ENCODE peak calls at places on chromosomes 5 and 9, in four cellular contexts. I, R, H and B are unnamed samples.
A peak's percentile ranks its signal among the peaks of the same experiment; 100 is the strongest.

GRCh38 chr9:77751341-77752091 is 103.4 kb upstream of the GNA14 start:
- DNase-seq in I (peak; percentile 12), R (no peak), H (no peak), B (peak; percentile 56)

GRCh38 chr5:169978744-169979143 is 1.6 kb downstream of the INSYN2B start:
- DNase-seq in I (no peak), R (no peak), H (no peak), B (no peak)

GRCh38 chr9:113468716-113469448 is 5.4 kb downstream of the RGS3 start:
- DNase-seq in I (no peak), R (no peak), H (no peak), B (no peak)

GRCh38 chr9:89442981-89443817 is 54.7 kb downstream of the SEMA4D start:
- DNase-seq in I (no peak), R (no peak), H (no peak), B (no peak)

GRCh38 chr9:126985870-126986498 is 71.4 kb downstream of the RALGPS1 start:
- DNase-seq in I (peak; percentile 93), R (no peak), H (peak; percentile 57), B (no peak)

GRCh38 chr9:124696101-124696500 is 75.0 kb downstream of the NR6A1 start:
- DNase-seq in I (no peak), R (no peak), H (no peak), B (no peak)

GRCh38 chr5:167804512-167805220 is 486.8 kb upstream of the WWC1 start:
- DNase-seq in I (no peak), R (no peak), H (no peak), B (no peak)

GRCh38 chr5:10286552-10287227 is 21.0 kb downstream of the CMBL start:
- DNase-seq in I (no peak), R (no peak), H (no peak), B (no peak)

GRCh38 chr9:16864741-16865434 is 5.6 kb downstream of the BNC2 start:
- DNase-seq in I (no peak), R (no peak), H (no peak), B (no peak)

GRCh38 chr5:112160652-112161391 is 258.3 kb downstream of the EPB41L4A start:
- DNase-seq in I (peak; percentile 76), R (peak; percentile 95), H (peak; percentile 87), B (peak; percentile 40)

GRCh38 chr9:117073539-117074336 is 341.1 kb downstream of the ASTN2 start:
- DNase-seq in I (no peak), R (no peak), H (no peak), B (no peak)

GRCh38 chr9:18595597-18595996 is 121.6 kb downstream of the ADAMTSL1 start:
- DNase-seq in I (no peak), R (no peak), H (peak; percentile 22), B (no peak)

GRCh38 chr5:171310816-171311697 is 2.0 kb downstream of the TLX3 start:
- DNase-seq in I (no peak), R (no peak), H (no peak), B (no peak)

GRCh38 chr9:126298319-126298801 is 28.3 kb upstream of the MVB12B start:
- DNase-seq in I (no peak), R (no peak), H (no peak), B (no peak)

GRCh38 chr9:75033789-75034473 is 5.8 kb upstream of the CARNMT1 start:
- DNase-seq in I (no peak), R (no peak), H (no peak), B (no peak)

GRCh38 chr5:177482359-177482795 is 8.9 kb upstream of the DBN1 start:
- DNase-seq in I (no peak), R (no peak), H (no peak), B (no peak)

GRCh38 chr9:3946840-3947239 is 353.0 kb downstream of the GLIS3 start:
- DNase-seq in I (no peak), R (no peak), H (no peak), B (no peak)

GRCh38 chr5:53478411-53479044 is 1.9 kb upstream of the FST start:
- DNase-seq in I (peak; percentile 60), R (no peak), H (no peak), B (no peak)

GRCh38 chr9:107628444-107628843 is 138.9 kb upstream of the KLF4 start:
- DNase-seq in I (no peak), R (no peak), H (no peak), B (no peak)

GRCh38 chr5:57586649-57587048 is 104.0 kb upstream of the ACTBL2 start:
- DNase-seq in I (no peak), R (no peak), H (no peak), B (no peak)

DNA sequence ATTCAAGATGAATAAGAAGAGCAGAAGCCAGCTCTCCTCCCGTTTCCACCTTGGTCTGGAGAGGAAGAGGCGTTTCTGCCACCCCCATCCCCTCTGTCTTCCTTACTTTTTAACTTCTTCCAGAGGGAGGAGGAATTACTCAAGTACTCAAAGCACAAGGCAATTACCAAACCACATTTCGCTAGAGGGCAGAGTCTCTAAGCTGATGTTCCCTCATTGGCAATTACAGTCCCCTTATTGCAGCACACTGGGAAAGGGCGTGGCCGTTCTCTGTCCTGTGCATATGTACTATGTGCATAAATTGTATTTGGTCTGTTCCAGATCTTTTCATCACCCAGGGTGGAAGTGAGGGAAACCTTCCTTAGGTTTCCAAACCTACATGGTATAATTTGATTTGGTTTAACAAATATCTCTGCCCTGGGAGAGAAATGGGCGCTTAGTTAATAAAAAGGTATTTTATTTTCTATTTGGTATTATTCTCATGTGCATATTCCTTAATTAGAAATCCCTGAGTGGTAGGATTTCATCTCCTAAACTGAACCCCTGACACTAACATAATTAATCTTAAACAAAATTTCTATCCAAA is 29.8 kb upstream of the ALDOB start:
- DNase-seq in I (peak; percentile 83), R (no peak), H (peak; percentile 48), B (no peak)
- TF ChIP-seq CTCF in I (peak; percentile 64), R (no peak), H (peak; percentile 48), B (peak; percentile 55)

GRCh38 chr9:79221084-79221483 is 350.7 kb upstream of the TLE4 start:
- DNase-seq in I (no peak), R (no peak), H (no peak), B (peak; percentile 73)
- H3K4me3 ChIP-seq in I (no peak overlapping the region), R (no peak overlapping the region), H (no peak overlapping the region), B (no peak overlapping the region)

DNA sequence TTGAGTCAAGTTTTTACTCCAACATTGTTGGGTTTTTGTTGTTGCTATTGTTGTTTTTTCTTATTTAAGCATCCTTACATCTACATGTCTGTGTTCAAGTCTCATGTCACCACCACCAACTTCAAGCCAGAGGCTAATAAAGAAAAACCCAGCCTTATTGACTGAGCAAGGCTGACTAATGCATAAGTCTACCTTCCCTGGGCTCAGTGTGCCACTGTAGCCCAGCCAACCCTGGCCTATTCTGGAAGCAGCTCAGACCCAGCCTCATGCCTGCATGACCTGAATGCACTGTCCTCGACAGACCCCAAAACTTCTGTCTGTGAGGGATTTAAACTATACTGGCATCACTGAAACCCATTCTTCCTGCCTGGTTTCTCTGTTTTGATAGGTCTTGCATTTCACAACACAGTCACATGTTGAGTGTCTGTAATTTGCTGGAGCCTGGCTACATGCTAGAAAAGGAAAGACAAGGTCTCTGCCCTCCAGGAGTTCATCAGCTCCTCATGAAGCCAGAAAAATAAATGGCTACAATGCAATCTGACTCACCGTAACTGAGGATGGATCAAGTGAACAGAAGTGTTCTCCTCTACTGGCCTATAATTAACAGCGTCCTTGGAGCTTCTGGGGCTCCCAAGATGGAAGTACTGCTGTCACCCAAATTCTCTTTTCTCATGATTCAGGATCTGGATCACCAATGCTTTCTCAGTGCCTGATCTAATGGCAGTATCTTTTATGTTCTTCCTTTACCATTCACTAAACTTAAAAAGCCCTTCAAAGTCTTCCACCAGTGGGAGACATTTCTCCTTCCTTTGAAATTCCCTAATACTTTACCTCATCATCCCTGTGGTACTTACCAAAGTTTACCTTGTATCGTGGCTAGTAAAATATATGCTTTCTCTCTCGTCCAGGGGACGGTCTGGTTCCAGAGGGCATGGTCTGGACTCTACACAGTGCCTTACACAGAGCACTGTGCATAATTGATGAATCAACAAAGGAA is 103.9 kb upstream of the IFNE start:
- DNase-seq in I (no peak), R (no peak), H (no peak), B (no peak)
- TF ChIP-seq CTCF in I (no peak), R (no peak), H (no peak), B (peak; percentile 11)

DNA sequence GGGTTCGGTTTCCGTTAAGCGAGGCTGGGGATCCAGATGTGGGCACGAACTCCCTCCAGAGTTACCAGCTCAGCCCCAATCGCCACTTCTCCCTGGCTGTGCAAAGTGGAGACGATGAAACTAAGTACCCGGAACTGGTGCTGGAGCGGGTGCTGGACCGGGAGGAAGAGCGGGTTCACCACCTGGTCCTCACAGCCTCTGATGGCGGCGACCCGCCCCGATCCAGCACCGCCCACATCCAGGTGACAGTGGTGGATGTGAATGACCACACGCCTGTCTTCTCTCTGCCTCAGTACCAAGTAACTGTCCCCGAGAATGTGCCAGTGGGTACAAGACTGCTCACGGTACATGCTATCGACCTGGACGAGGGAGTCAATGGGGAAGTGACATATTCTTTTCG is 803 bp downstream of the PCDHGA7 start:
- DNase-seq in I (no peak), R (no peak), H (no peak), B (no peak)
- H3K4me3 ChIP-seq in I (no peak overlapping the region), R (peak overlapping the region; percentile 48), H (peak overlapping the region; percentile 29), B (peak overlapping the region; percentile 59)

DNA sequence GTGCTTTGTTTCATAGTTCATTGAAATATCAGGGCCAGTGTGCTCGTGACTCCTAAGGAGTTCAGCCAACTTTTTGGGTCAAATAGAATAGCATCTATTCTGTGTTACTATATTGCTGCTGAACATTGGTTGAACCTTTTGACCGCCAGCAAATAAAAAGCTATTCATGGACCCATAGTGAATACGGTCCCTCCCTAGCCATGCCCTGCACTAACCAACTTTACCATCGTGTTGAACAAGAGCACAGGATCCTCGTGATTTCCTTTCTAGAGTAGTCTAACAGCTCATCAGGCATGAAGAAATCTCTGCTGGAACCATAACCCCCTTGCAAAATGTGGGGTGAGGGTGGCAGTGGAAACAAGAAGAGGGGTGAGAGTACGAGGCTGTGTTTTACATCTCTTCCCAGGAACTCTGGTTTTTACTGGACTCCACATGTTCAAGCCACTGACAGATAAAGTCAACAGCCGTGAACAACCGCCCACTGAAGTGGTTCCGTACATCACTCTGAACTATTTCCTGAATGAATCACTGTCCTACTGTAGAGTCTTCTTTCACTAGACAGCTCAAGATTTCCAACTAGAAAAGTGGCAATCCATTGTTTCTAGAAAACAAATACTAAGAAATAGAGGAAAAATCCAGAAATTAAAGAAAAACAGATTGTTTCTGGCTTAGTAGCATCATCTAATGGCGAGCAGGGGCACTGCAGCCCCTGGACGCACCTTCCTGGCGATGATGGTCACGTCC is 70.1 kb upstream of the SPATA31E1 start:
- DNase-seq in I (no peak), R (no peak), H (no peak), B (peak; percentile 28)
- TF ChIP-seq CTCF in I (peak; percentile 98), R (peak; percentile 47), H (peak; percentile 89), B (peak; percentile 84)

GRCh38 chr5:132658383-132659302 is 670 bp downstream of the IL13 start:
- DNase-seq in I (no peak), R (no peak), H (no peak), B (no peak)

GRCh38 chr5:132657676-132658382 is at the start of gene IL13:
- DNase-seq in I (no peak), R (no peak), H (no peak), B (no peak)

GRCh38 chr5:132655821-132656773 is 1.9 kb upstream of the IL13 start:
- DNase-seq in I (no peak), R (no peak), H (no peak), B (no peak)

GRCh38 chr5:132659598-132660493 is 1.9 kb downstream of the IL13 start:
- DNase-seq in I (no peak), R (no peak), H (no peak), B (no peak)

GRCh38 chr5:132656774-132657355 is 1.1 kb upstream of the IL13 start:
- DNase-seq in I (no peak), R (no peak), H (no peak), B (no peak)
- H3K4me3 ChIP-seq in I (no peak overlapping the region), R (peak overlapping the region; percentile 69), H (no peak overlapping the region), B (peak overlapping the region; percentile 49)